ENCODE peak calls at places on chromosomes 6 and 20, in six cellular contexts. E, R, P, N, C and V are unnamed samples.

GRCh38 chr6:105164418-105164817 is 15.4 kb downstream of the POPDC3 start:
- DNase-seq in E (no peak), R (no peak), P (no peak), N (no peak), C (no peak), V (no peak)

GRCh38 chr6:170279977-170280688 is 10.7 kb downstream of the DLL1 start:
- DNase-seq in E (peak), R (no peak), P (peak), N (peak), C (no peak), V (no peak)

GRCh38 chr20:37299718-37300529 is 10.5 kb downstream of the MANBAL start:
- DNase-seq in E (no peak), R (no peak), P (peak), N (no peak), C (no peak), V (no peak)

GRCh38 chr6:43786664-43787329 is 16.8 kb downstream of the VEGFA start:
- DNase-seq in E (no peak), R (no peak), P (no peak), N (no peak), C (no peak), V (no peak)

GRCh38 chr20:47349365-47350180 is 6.9 kb downstream of the ZMYND8 start:
- DNase-seq in E (no peak), R (no peak), P (no peak), N (no peak), C (no peak), V (no peak)

GRCh38 chr6:123118811-123119210 is 122.8 kb downstream of the CLVS2 start:
- DNase-seq in E (no peak), R (no peak), P (no peak), N (no peak), C (no peak), V (no peak)

GRCh38 chr6:56804996-56805395 is 149.9 kb upstream of the BEND6 start:
- DNase-seq in E (no peak), R (no peak), P (no peak), N (no peak), C (no peak), V (no peak)

GRCh38 chr6:122995930-122996796 is at the start of gene CLVS2:
- DNase-seq in E (peak), R (no peak), P (peak), N (no peak), C (peak), V (peak)

GRCh38 chr20:37007898-37008649 is 56.6 kb upstream of the SAMHD1 start:
- DNase-seq in E (no peak), R (no peak), P (no peak), N (no peak), C (no peak), V (no peak)

GRCh38 chr6:37103169-37104039 is 66.5 kb upstream of the PIM1 start:
- DNase-seq in E (peak), R (peak), P (peak), N (peak), C (peak), V (peak)

DNA sequence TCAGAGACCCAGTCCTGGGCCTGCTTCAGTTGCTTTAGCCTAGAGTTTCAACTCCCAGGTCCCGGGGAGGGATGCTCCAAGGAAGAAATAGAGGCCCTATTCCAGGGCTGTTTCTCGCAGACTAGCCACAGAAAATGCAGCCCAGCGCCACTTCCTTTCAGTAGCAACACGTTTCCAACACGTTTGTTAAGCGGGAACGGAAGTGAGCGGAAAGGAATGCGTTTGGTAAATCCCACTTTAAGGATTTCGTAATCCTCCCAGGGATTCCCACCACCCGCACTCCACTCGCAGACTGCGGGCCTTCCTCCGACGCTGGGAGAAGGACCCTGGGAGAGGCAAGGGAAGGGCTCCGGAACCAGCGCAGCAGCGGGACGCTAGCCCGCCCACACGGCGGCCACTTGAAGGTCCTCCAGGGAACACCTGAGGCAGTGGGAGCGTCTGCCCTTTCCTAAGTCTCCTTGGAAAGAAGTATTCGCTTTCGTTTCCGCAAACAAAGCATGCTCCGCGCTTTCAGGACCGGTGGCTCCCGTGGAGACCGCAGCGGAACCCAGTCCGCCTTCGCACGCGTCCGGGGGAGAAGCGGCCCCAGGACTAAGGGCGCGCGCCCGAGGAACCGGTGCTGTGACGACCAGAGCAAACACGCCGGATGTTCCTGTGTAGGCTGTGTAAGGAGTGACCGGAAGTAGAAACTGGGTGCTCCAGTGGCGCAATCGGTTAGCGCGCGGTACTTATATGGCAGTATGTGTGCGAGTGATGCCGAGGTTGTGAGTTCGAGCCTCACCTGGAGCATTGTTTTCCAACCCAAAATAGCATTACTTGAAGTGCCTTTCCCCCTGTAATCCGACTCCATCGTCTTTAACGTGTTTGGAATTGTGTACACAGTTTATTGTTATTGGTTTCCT is 227.6 kb upstream of the PRSS16 start:
- DNase-seq in E (peak), R (peak), P (peak), N (peak), C (peak), V (peak)
- H3K27ac ChIP-seq in E (peak), R (peak), P (peak), N (peak), C (peak), V (peak)

GRCh38 chr20:42366626-42367025 is 748.4 kb upstream of the CHD6 start:
- DNase-seq in E (no peak), R (no peak), P (no peak), N (no peak), C (no peak), V (no peak)
- H3K27ac ChIP-seq in E (no peak), R (no peak), P (no peak), N (no peak), C (no peak), V (no peak)

GRCh38 chr6:42694586-42694985 is 27.8 kb downstream of the PRPH2 start:
- DNase-seq in E (no peak), R (no peak), P (no peak), N (no peak), C (peak), V (no peak)
- H3K27ac ChIP-seq in E (peak), R (no peak), P (peak), N (peak), C (peak), V (no peak)

DNA sequence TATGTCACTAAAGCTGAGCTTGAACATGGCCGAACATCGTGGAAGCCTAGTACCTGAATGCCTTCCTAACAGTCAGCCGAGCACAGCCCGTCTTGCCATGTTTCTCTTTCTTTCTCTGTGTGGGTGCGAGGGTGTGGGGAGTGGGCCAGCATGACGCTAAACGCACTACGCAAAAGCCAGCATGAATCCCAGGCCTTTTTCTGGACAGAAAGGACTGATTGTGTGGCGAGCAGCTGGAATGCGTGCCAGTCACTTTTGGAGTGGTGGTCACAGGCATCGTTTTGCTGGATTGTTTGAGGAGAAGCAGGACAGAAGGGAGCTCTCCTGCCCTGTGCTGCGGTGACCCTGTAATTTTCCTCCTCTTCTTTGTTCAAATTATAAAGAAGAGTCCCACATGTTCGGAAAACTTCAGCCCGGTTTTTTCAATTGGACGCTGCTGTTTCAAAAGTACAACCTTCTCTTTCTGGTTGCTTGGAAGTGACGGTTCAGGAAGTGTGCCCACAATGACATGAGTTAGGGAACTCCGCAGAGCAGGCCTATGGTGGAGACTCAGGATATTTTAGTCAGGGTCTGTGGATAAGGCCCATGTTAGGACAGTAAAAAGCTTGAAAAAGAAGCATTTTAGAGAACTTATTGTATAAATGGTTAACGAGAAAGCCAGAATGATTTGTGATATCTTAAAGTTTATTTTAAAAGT is 54.3 kb downstream of the PDE7B start:
- DNase-seq in E (no peak), R (no peak), P (no peak), N (no peak), C (no peak), V (no peak)
- H3K27ac ChIP-seq in E (no peak), R (no peak), P (no peak), N (no peak), C (no peak), V (no peak)

DNA sequence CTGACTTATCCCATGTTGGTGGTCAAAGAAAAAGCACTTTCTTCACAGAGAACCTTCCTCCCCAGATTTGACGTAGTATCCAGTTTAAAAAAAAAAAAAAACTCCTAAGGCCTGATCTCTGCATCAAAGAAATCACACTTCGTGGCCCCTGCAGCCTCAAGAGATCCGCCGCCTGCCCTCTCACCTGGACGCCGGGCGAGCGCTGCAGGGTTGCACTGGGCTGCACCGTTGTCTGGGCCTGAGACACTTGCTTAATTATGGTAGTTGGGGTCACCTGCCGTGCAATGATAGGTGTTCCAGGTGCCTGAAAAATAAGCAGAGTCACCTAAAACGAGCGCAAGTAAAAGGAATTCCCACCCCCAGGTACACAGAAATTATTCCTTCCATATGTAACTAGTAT is 53.0 kb downstream of the TAF4 start:
- DNase-seq in E (no peak), R (no peak), P (no peak), N (no peak), C (no peak), V (no peak)
- H3K27ac ChIP-seq in E (no peak), R (no peak), P (no peak), N (no peak), C (no peak), V (no peak)